ENCODE peak calls at places on chromosomes 3 and 15, in four cellular contexts. Z is stimulated activated CD4-positive, alpha-beta T cell treated with anti-CD3 and anti-CD28 coated beads, Interleukin-2, amount 100 ng/mL, for 48 hours; I is EL; M is stimulated activated CD8-positive, alpha-beta memory T cell treated with anti-CD3 and anti-CD28 coated beads, Interleukin-7, amount 100 ng/mL, for 1 hour. T is an unnamed sample.

GRCh38 chr3:134749802-134750553 is 45.1 kb upstream of the EPHB1 start:
- DNase-seq in M (no peak), I (no peak), Z (no peak), T (no peak)

GRCh38 chr15:48974865-48975264 is 11.1 kb upstream of the SHC4 start:
- DNase-seq in I (peak; percentile 11), M (no peak), Z (no peak), T (no peak)

GRCh38 chr3:190699784-190700183 is 162.7 kb downstream of the GMNC start:
- DNase-seq in I (no peak), M (no peak), Z (no peak), T (no peak)

GRCh38 chr15:58038426-58039106 is 26.9 kb downstream of the ALDH1A2 start:
- DNase-seq in I (peak; percentile 45), M (no peak), Z (no peak), T (no peak)

GRCh38 chr3:20225769-20226168 is 39.8 kb upstream of the SGO1 start:
- DNase-seq in M (no peak), Z (no peak), I (peak; percentile 29), T (no peak)

GRCh38 chr3:108067768-108068167 is 23.1 kb downstream of the CD47 start:
- DNase-seq in I (no peak), Z (no peak), M (no peak), T (no peak)

GRCh38 chr15:89531796-89532537 is 35.6 kb upstream of the RHCG start:
- DNase-seq in Z (no peak), I (peak; percentile 19), M (no peak), T (no peak)

GRCh38 chr3:112390783-112391641 is 58.1 kb downstream of the CD200 start:
- DNase-seq in M (no peak), I (peak; percentile 96), Z (no peak), T (no peak)

GRCh38 chr3:146382386-146382785 is 87.0 kb downstream of the PLSCR2 start:
- DNase-seq in M (no peak), Z (no peak), I (peak; percentile 14), T (no peak)

GRCh38 chr3:196639517-196640500 is at the start of gene NRROS:
- DNase-seq in M (peak; percentile 34), Z (peak; percentile 65), I (peak; percentile 65), T (peak; percentile 81)

GRCh38 chr15:50880651-50881114 is 27.8 kb upstream of the AP4E1 start:
- DNase-seq in I (peak; percentile 72), Z (no peak), M (no peak), T (no peak)

GRCh38 chr3:54939591-54940300 is 11.9 kb upstream of the LRTM1 start:
- DNase-seq in M (no peak), I (peak; percentile 77), Z (no peak), T (no peak)

GRCh38 chr15:64067564-64068030 is 21.3 kb upstream of the DAPK2 start:
- DNase-seq in M (peak; percentile 36), I (peak; percentile 68), Z (peak; percentile 65), T (no peak)